ENCODE peak calls at places on chromosomes 1 and 21, in nine cellular contexts. V is IMR-90, N is nephron progenitor cell, R is AG09309, L is body of pancreas, W is HFF-Myc, Q is GM13976, G is Calu3, O is fibroblast of mammary gland. X is an unnamed sample.

GRCh38 chr21:46051821-46052675 is 45.9 kb upstream of the COL6A2 start:
- DNase-seq in O (no peak), V (no peak), G (no peak), Q (no peak), W (no peak), R (no peak), N (no peak), L (no peak), X (no peak)

GRCh38 chr1:32755098-32755809 is 52.7 kb upstream of the SYNC start:
- DNase-seq in N (no peak), Q (no peak), O (no peak), R (no peak), V (no peak), W (no peak), G (no peak), L (peak; percentile 61), X (no peak)

GRCh38 chr1:205571747-205572146 is 60.1 kb downstream of the ELK4 start:
- DNase-seq in W (no peak), G (no peak), Q (peak; percentile 4), N (no peak), O (no peak), V (no peak), L (no peak), R (no peak), X (peak; percentile 91)

GRCh38 chr1:183567584-183567983 is 22.7 kb downstream of the NCF2 start:
- DNase-seq in G (peak; percentile 89), R (no peak), L (peak; percentile 43), W (no peak), Q (peak; percentile 57), N (no peak), O (peak; percentile 54), V (peak; percentile 47), X (no peak)

GRCh38 chr1:15628003-15628402 is 10.7 kb downstream of the DDI2 start:
- DNase-seq in G (no peak), O (no peak), W (no peak), V (no peak), N (no peak), Q (no peak), R (no peak), L (no peak), X (no peak)

GRCh38 chr1:97640677-97641076 is 280.2 kb downstream of the DPYD start:
- DNase-seq in O (no peak), W (no peak), L (no peak), Q (no peak), N (no peak), G (no peak), V (peak; percentile 5), R (no peak), X (no peak)

GRCh38 chr1:77063118-77063517 is 156.1 kb downstream of the PIGK start:
- DNase-seq in G (no peak), L (no peak), R (no peak), Q (no peak), W (no peak), N (no peak), V (no peak), O (peak; percentile 2), X (no peak)

GRCh38 chr1:234727018-234727757 is 117.2 kb upstream of the IRF2BP2 start:
- DNase-seq in R (no peak), L (no peak), O (no peak), V (peak; percentile 29), N (no peak), G (no peak), W (no peak), Q (peak; percentile 71), X (peak; percentile 93)

GRCh38 chr1:232553050-232553754 is 76.7 kb downstream of the SIPA1L2 start:
- DNase-seq in W (peak; percentile 20), V (peak; percentile 52), R (no peak), G (no peak), Q (no peak), N (no peak), L (peak; percentile 56), O (peak; percentile 11), X (no peak)

GRCh38 chr1:50329332-50329932 is 93.8 kb downstream of the DMRTA2 start:
- DNase-seq in G (peak; percentile 72), R (no peak), V (no peak), Q (no peak), N (no peak), W (no peak), L (peak; percentile 56), O (peak; percentile 5), X (no peak)

GRCh38 chr1:168635129-168635528 is 58.7 kb downstream of the XCL1 start:
- DNase-seq in V (no peak), G (no peak), O (no peak), W (no peak), N (no peak), Q (no peak), R (no peak), L (no peak), X (no peak)

GRCh38 chr1:168636642-168637111 is 60.3 kb downstream of the XCL1 start:
- DNase-seq in W (no peak), L (peak; percentile 52), N (no peak), V (no peak), Q (no peak), R (peak; percentile 8), G (peak; percentile 65), O (peak; percentile 60), X (no peak)

GRCh38 chr1:168637350-168637991 is 61.1 kb downstream of the XCL1 start:
- DNase-seq in W (no peak), R (peak; percentile 10), Q (peak; percentile 15), N (no peak), G (peak; percentile 18), O (peak; percentile 63), V (peak; percentile 38), L (peak; percentile 16), X (no peak)

GRCh38 chr1:168638884-168639283 is 62.5 kb downstream of the XCL1 start:
- DNase-seq in Q (no peak), N (no peak), L (no peak), V (no peak), R (no peak), W (no peak), G (no peak), O (no peak), X (no peak)

DNA sequence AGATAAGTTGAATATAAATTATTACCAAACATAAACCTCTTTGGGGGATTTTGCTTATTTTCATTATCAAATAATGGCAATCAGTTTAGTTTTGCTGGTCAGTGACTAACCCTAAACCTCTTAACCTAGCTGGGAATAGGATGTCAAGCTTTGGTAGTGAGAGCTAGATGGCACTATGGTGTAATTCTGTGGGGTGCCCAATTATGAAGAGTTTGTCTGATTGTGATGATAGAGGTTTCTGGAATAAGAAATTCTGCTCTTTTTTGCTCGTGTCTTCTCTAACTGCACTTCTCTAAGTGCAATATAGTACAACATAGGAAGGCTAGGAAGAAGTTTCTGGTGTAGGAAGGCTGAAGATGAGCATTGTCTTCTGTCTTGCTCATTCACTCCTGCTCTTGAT is 59.8 kb downstream of the XCL1 start:
- DNase-seq in V (no peak), L (no peak), Q (no peak), G (peak; percentile 34), W (no peak), R (no peak), O (peak; percentile 40), N (no peak), X (no peak)
- TF ChIP-seq CTCF in V (no peak), L (peak; percentile 39), Q (peak; percentile 9), G (peak; percentile 20), W (no peak), R (no peak), O (peak; percentile 21), N (no peak), X (no peak)

DNA sequence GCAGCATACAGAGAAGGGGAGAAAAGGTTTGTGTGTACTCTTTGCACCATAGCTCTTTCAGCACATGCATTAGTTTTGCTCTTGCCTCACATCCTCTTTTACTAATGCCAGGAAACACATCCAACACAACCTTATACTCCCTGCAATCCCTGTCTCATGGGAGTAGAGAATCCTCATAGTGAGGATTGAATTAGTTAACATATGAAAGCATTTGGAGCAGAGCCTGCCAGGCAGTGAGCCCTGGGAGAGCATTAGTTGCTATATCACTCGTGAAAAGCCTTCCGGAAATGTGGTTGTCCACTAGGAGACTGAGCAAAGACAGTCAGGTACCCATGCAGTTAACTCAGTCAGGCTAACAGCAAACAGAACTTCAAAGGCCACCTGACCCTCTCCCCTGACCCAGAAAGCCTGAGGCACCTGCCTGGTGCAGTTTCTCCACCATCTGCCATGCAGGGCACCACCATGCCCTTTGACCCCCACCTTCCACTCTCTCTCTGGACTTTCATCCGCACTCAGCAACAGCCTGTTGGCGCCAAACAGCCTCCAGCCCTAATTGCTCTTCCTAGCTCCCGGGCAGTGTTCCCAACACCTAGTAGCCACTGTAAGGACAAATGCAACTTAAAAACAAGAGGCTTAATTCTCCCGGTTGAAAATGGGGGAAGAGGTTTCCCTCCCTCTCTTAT is 14.9 kb upstream of the AGT start:
- DNase-seq in W (no peak), O (peak; percentile 80), R (peak; percentile 4), Q (no peak), G (no peak), L (peak; percentile 49), V (no peak), N (no peak), X (no peak)
- TF ChIP-seq CTCF in W (no peak), O (no peak), R (no peak), Q (no peak), G (no peak), L (no peak), V (no peak), N (no peak), X (no peak)

DNA sequence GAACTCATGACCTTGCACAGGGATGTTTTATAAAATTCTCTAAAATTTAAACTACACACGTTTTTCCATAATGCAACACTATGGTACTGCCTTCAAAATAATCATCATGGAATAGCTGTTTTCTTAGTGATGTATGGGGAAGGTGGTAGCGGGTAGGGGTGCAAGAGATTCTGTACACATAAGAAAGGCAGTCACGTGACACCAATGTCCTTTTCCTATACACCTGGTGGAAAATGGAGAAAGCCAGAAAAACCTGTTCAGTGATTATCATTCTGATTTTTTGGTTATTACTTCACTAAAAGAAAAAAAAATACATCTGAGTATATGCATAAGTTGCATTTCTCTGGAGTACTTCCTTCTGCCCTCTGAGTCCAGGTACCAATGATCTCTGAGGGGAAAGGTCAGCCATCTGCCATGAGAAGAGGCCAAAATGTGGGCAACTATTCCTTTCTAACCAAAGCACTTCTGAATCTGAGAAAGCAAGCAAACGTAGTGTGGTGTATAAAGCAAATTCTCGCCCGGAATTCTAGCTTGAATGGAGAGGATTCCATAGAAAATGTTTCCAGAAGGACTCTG is 137.4 kb downstream of the RERE start:
- DNase-seq in R (no peak), G (no peak), W (no peak), V (no peak), O (no peak), N (no peak), L (no peak), Q (no peak), X (no peak)
- TF ChIP-seq CTCF in R (no peak), G (no peak), W (no peak), V (no peak), O (no peak), N (no peak), L (no peak), Q (no peak), X (no peak)

DNA sequence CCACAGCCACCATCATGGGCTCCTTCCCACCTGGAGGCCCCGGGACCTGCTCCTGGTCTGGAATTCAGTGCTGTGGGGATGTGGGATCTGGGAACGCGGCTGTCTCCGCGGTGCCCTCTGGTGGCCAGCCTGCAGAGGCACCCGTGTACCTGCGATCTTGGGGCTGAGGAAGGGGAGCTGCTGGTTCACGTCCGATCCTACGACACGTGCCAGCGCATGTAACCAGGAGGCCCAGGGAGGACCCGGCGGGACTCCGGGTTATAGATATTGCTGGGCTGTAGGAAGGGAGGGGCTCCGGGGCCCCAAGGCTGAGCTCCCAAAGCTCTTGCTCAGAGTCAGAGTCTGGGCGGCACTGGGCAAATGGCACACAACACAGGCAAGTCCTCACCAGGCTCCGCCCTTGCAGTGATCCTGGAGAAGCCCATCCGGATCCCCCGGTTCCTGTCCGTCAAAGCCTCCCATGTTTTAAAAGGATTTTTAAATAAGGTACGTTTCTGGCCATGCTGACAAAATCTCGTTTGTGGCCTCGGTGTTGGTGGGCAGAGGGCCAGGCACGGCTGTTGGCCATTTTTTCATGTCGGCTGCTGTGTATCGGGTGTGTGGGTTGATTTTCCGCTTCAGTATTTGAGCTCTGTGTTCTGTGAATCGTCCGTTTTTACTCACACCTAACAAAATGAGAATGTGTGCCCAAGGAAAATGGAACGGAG is 20.1 kb downstream of the FAAP20 start:
- DNase-seq in G (peak; percentile 50), N (peak; percentile 78), V (peak; percentile 54), L (peak; percentile 57), R (peak; percentile 7), W (no peak), Q (peak; percentile 88), O (peak; percentile 58), X (peak; percentile 71)
- TF ChIP-seq CTCF in G (peak; percentile 73), N (peak; percentile 91), V (peak; percentile 80), L (peak; percentile 69), R (peak; percentile 98), W (peak; percentile 98), Q (peak; percentile 83), O (peak; percentile 83), X (peak; percentile 97)

X was measured in WERI-Rb-1.